ENCODE peak calls at places on chromosomes 16 and 17, in eight cellular contexts. R, G, B, Q, H, O, T and D are unnamed samples. For H3K4me1, the result is how much of the 10 kb centered on the place peaks cover.

GRCh38 chr16:870856-871561 is 70.5 kb upstream of the GNG13 start:
- DNase-seq in R (no peak), G (no peak), B (no peak), Q (no peak), H (no peak), O (no peak), T (no peak), D (no peak)

GRCh38 chr17:356671-357434 is 4.2 kb upstream of the RPH3AL start:
- DNase-seq in R (no peak), G (no peak), B (no peak), Q (no peak), H (peak), O (no peak), T (no peak), D (no peak)

GRCh38 chr17:2899911-2900310 is 103.7 kb downstream of the RAP1GAP2 start:
- DNase-seq in R (no peak), G (no peak), B (no peak), Q (no peak), H (no peak), O (no peak), T (no peak), D (no peak)

GRCh38 chr16:85750827-85751641 is at the start of gene C16orf74:
- DNase-seq in R (peak), G (peak), B (peak), Q (no peak), H (peak), O (no peak), T (peak), D (peak)

GRCh38 chr16:47460301-47460754 is 535 bp downstream of the ITFG1 start:
- DNase-seq in R (no peak), G (no peak), B (peak), Q (no peak), H (no peak), O (no peak), T (no peak), D (no peak)

GRCh38 chr17:17818088-17818526 is 18.7 kb downstream of the SREBF1 start:
- DNase-seq in R (no peak), G (peak), B (peak), Q (no peak), H (peak), O (no peak), T (no peak), D (no peak)

GRCh38 chr17:28404812-28405570 is 1.0 kb downstream of the SLC46A1 start:
- DNase-seq in R (no peak), G (no peak), B (no peak), Q (no peak), H (peak), O (no peak), T (peak), D (peak)

GRCh38 chr16:12087901-12088364 is 111.4 kb downstream of the SNX29 start:
- DNase-seq in R (no peak), G (no peak), B (no peak), Q (no peak), H (peak), O (peak), T (no peak), D (peak)

GRCh38 chr16:6709736-6710135 is 622.9 kb upstream of the RBFOX1 start:
- DNase-seq in R (no peak), G (no peak), B (no peak), Q (no peak), H (no peak), O (no peak), T (no peak), D (no peak)

GRCh38 chr17:17567631-17568030 is 23.9 kb downstream of the PEMT start:
- DNase-seq in R (peak), G (peak), B (peak), Q (peak), H (no peak), O (peak), T (peak), D (no peak)

GRCh38 chr16:19718624-19718965 is 524 bp downstream of the IQCK start:
- DNase-seq in R (no peak), G (no peak), B (peak), Q (no peak), H (no peak), O (no peak), T (no peak), D (no peak)

GRCh38 chr16:47018223-47018891 is 44.9 kb upstream of the DNAJA2 start:
- DNase-seq in R (peak), G (peak), B (peak), Q (no peak), H (no peak), O (peak), T (peak), D (peak)

GRCh38 chr17:28443901-28444638 is 29.4 kb upstream of the SLC13A2 start:
- DNase-seq in R (no peak), G (no peak), B (no peak), Q (no peak), H (no peak), O (no peak), T (no peak), D (peak)

GRCh38 chr16:27778926-27779570 is 229.1 kb downstream of the KATNIP start:
- DNase-seq in R (no peak), G (no peak), B (no peak), Q (no peak), H (no peak), O (no peak), T (no peak), D (no peak)

GRCh38 chr16:67397812-67398545 is 4.7 kb upstream of the TPPP3 start:
- DNase-seq in R (no peak), G (no peak), B (no peak), Q (no peak), H (no peak), O (no peak), T (no peak), D (no peak)
- TF ChIP-seq CTCF in R (no peak), G (no peak), B (no peak), Q (no peak), H (no peak), O (no peak), T (no peak), D (no peak)

DNA sequence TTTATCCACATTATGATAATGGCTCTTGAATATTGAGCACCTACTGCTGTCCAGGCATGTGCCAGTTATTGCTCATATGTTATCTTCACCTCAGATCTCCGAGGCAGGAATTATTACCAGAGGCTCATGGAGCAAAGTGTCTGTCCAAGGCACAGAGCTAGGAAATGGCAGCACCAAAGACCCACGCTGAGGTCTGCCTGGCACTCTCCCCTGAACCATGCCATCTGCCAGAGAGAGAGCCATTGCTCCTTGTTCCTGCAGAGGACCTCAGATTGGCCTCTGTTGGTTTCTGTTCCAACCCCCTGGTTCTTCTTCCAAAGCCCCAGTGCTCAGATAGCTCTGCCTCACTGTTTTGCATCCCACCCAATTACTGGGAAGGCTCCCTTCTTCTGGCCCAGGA is 6.0 kb downstream of the ASIC2 start:
- DNase-seq in R (no peak), G (no peak), B (no peak), Q (no peak), H (no peak), O (no peak), T (no peak), D (no peak)
- H3K4me1 ChIP-seq in R (under half), G (under half), B (under half), Q (under half), H (under half), O (under half), T (under half), D (under half)

DNA sequence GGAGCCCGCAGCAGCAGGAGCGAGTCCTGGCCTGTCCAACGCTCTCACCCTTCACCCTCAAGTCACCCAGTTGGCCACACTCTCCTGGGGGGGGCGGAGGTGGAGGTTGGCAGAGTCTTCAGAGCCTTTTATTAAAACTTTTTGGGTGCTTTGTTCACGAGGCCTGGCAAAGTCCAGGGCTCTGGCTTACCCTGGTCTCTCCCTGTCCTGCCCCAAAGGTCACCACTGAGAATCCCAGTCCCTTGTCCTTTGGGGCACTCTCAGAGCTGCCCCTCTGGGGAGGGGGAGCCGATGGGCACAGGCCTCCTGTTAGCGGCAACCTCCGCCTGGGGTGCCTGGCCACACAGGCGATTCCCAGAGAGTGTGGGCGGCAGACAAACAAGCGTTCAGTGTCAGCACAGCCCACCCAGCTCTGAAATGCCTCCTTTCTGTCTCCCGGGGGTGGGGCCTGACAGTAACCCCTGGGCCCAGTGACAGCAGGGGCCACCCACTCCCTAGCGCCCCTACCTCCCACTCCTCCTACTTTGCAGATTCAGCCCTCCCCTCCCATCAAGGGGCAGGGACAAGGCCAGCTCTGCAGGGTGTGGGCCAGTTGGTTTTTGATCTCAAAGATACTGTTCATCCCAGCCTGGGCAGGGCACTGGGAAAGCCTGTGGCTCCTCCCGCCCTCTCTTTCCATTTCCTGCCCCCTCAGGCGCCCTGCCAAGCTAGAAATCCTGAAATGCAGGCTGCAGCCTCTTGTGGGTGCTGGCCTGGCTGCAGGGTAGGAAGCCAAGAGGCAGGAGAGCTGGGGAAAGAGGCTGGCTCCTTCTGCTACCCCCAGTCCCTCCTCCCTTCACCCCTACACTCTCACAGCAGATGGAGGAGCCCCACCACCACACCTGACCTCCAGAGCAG is 36.6 kb upstream of the EMP2 start:
- DNase-seq in R (peak), G (peak), B (peak), Q (no peak), H (peak), O (peak), T (no peak), D (peak)
- TF ChIP-seq CTCF in R (no peak), G (peak), B (peak), Q (no peak), H (peak), O (peak), T (no peak), D (no peak)

DNA sequence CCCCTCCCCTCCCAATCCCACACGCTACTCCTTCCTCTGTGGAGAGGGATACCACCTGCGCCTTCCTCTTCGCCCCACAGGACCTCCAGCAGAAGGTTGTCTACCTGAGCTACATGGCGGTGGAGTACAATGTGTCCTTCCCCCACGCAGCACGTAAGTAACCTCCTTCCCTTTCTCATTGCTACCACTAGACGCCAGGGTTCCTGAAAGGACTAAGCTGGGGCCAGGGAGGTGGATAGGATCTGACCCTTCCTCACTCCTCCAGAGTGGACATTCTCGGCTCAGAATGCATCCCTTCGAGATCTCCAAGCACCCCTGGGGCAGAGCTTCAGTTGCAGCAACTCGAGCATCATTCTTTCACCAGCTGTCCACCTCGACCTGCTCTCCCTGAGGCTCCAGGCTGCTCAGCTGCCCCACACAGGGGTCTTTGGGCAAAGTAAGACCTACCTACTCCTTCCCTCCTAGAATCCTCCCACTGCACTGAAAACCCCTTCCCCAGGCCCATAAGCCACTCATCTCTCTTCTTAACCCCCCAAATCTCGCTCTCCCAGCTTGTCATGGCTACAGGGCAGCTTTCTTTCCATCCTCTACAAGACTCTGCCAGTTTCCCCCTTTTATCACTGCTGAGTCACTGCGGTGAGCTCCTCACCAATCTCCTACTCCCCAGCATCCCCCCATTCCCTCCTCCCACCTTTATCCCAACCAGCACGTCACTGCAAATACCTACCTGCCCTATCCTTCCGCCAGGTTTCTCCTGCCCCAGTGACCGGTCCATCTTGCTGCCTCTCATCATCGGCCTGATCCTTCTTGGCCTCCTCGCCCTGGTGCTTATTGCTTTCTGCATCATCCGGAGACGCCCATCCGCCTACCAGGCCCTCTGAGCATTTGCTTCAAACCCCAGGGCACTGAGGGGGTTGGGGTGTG is 1.5 kb downstream of the CD68 start:
- DNase-seq in R (no peak), G (no peak), B (no peak), Q (no peak), H (no peak), O (no peak), T (no peak), D (no peak)
- H3K4me1 ChIP-seq in R (half or more), G (under half), B (under half), Q (under half), H (half or more), O (under half), T (under half), D (under half)

GRCh38 chr17:8630227-8630801 is at the start of gene MYH10:
- DNase-seq in R (peak), G (no peak), B (no peak), Q (no peak), H (no peak), O (no peak), T (no peak), D (peak)
- TF ChIP-seq CTCF in R (no peak), G (peak), B (peak), Q (peak), H (peak), O (peak), T (peak), D (no peak)

GRCh38 chr17:4324463-4324862 is 42.0 kb downstream of the UBE2G1 start:
- DNase-seq in R (no peak), G (no peak), B (no peak), Q (no peak), H (no peak), O (no peak), T (no peak), D (no peak)

GRCh38 chr17:4326112-4326511 is 40.4 kb downstream of the UBE2G1 start:
- DNase-seq in R (no peak), G (no peak), B (no peak), Q (no peak), H (no peak), O (no peak), T (no peak), D (no peak)

GRCh38 chr17:4326608-4327007 is 39.9 kb downstream of the UBE2G1 start:
- DNase-seq in R (no peak), G (no peak), B (no peak), Q (no peak), H (no peak), O (no peak), T (no peak), D (no peak)

GRCh38 chr17:4329838-4330237 is 36.6 kb downstream of the UBE2G1 start:
- DNase-seq in R (no peak), G (peak), B (peak), Q (no peak), H (no peak), O (no peak), T (no peak), D (no peak)

GRCh38 chr17:4327638-4328037 is 38.8 kb downstream of the UBE2G1 start:
- DNase-seq in R (no peak), G (no peak), B (peak), Q (peak), H (no peak), O (no peak), T (no peak), D (no peak)
- H3K4me1 ChIP-seq in R (under half), G (under half), B (under half), Q (under half), H (under half), O (under half), T (under half), D (under half)

DNA sequence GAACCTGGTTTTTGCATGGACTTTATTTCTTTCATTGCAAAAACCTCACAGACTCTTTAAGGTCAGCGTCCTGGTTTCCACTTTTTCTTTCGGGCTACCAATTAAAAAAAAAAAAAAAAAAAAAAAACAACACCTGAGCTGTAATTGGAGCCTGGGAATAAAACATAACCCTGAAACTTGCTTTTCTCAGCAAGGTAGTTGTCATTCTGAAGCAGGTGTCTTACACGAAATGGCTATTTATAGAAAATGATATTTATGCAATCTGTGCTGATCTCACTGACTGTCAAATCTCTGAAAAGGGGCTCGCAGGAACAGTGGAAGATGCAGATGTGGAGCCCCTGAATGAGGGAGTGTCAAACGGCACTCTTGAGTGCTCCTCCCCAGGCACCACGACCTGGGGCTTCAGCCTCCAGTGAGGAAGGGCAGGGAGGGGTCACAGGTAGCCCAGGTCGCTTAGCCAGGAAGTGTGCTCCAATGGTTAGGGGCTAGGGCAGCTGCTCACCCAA is 10.4 kb upstream of the COTL1 start:
- DNase-seq in R (no peak), G (no peak), B (no peak), Q (no peak), H (no peak), O (no peak), T (no peak), D (peak)
- TF ChIP-seq CTCF in R (no peak), G (no peak), B (no peak), Q (no peak), H (no peak), O (no peak), T (no peak), D (no peak)

GRCh38 chr17:82013341-82013740 is 9.3 kb downstream of the CENPX start:
- DNase-seq in R (peak), G (no peak), B (no peak), Q (no peak), H (no peak), O (no peak), T (peak), D (no peak)

GRCh38 chr17:82014971-82015310 is 7.7 kb downstream of the CENPX start:
- DNase-seq in R (no peak), G (no peak), B (no peak), Q (no peak), H (no peak), O (no peak), T (no peak), D (no peak)

GRCh38 chr17:82012482-82013295 is 10.0 kb downstream of the CENPX start:
- DNase-seq in R (no peak), G (no peak), B (no peak), Q (no peak), H (peak), O (no peak), T (no peak), D (no peak)

GRCh38 chr17:82014432-82014831 is 8.2 kb downstream of the CENPX start:
- DNase-seq in R (no peak), G (no peak), B (no peak), Q (no peak), H (peak), O (no peak), T (no peak), D (no peak)

GRCh38 chr17:82013772-82014321 is 8.8 kb downstream of the CENPX start:
- DNase-seq in R (peak), G (no peak), B (no peak), Q (no peak), H (peak), O (no peak), T (no peak), D (no peak)
- H3K4me1 ChIP-seq in R (under half), G (under half), B (under half), Q (under half), H (under half), O (under half), T (under half), D (under half)

GRCh38 chr16:62424206-62424605 is 388.0 kb upstream of the CDH8 start:
- DNase-seq in R (no peak), G (no peak), B (no peak), Q (no peak), H (no peak), O (no peak), T (no peak), D (no peak)
- TF ChIP-seq CTCF in R (no peak), G (no peak), B (no peak), Q (no peak), H (no peak), O (no peak), T (no peak), D (no peak)